ENCODE peak calls at places on chromosomes 6 and 20, in eight cellular contexts. One of them, this sample, is unnamed.

GRCh38 chr6:138377844-138378243 is at the start of gene SMIM28:
- DNase-seq in HTR-8/SVneo: no peak
- DNase-seq in brain microvascular endothelial cell: no peak
- DNase-seq in NCI-H1436: no peak
- DNase-seq in neuronal stem cell: no peak
- DNase-seq in mammary epithelial cell: no peak
- DNase-seq in amygdala: no peak
- DNase-seq in memory B cell: no peak
- DNase-seq in this sample: no peak

GRCh38 chr6:1595271-1596087 is 14.2 kb upstream of the FOXC1 start:
- DNase-seq in neuronal stem cell: no peak
- DNase-seq in HTR-8/SVneo: no peak
- DNase-seq in amygdala: no peak
- DNase-seq in NCI-H1436: no peak
- DNase-seq in brain microvascular endothelial cell: no peak
- DNase-seq in memory B cell: no peak
- DNase-seq in mammary epithelial cell: no peak
- DNase-seq in this sample: no peak

GRCh38 chr20:47934761-47935160 is 149.5 kb upstream of the SULF2 start:
- DNase-seq in NCI-H1436: no peak
- DNase-seq in neuronal stem cell: no peak
- DNase-seq in amygdala: no peak
- DNase-seq in brain microvascular endothelial cell: no peak
- DNase-seq in mammary epithelial cell: peak
- DNase-seq in HTR-8/SVneo: no peak
- DNase-seq in memory B cell: no peak
- DNase-seq in this sample: no peak

GRCh38 chr6:70547313-70547712 is 19.4 kb upstream of the SDHAF4 start:
- DNase-seq in amygdala: no peak
- DNase-seq in brain microvascular endothelial cell: no peak
- DNase-seq in mammary epithelial cell: no peak
- DNase-seq in memory B cell: no peak
- DNase-seq in HTR-8/SVneo: no peak
- DNase-seq in NCI-H1436: no peak
- DNase-seq in neuronal stem cell: no peak
- DNase-seq in this sample: no peak

GRCh38 chr6:166786704-166787293 is 159.7 kb upstream of the RPS6KA2 start:
- DNase-seq in NCI-H1436: peak
- DNase-seq in amygdala: no peak
- DNase-seq in memory B cell: peak
- DNase-seq in HTR-8/SVneo: peak
- DNase-seq in brain microvascular endothelial cell: peak
- DNase-seq in mammary epithelial cell: peak
- DNase-seq in neuronal stem cell: peak
- DNase-seq in this sample: no peak

GRCh38 chr6:141261672-141262060 is 871.1 kb upstream of the GJE1 start:
- DNase-seq in amygdala: no peak
- DNase-seq in brain microvascular endothelial cell: no peak
- DNase-seq in memory B cell: no peak
- DNase-seq in neuronal stem cell: no peak
- DNase-seq in mammary epithelial cell: no peak
- DNase-seq in HTR-8/SVneo: no peak
- DNase-seq in NCI-H1436: no peak
- DNase-seq in this sample: no peak

GRCh38 chr6:111843347-111844147 is 29.7 kb downstream of the FYN start:
- DNase-seq in neuronal stem cell: no peak
- DNase-seq in HTR-8/SVneo: no peak
- DNase-seq in amygdala: no peak
- DNase-seq in NCI-H1436: no peak
- DNase-seq in memory B cell: no peak
- DNase-seq in mammary epithelial cell: no peak
- DNase-seq in brain microvascular endothelial cell: peak
- DNase-seq in this sample: no peak

GRCh38 chr6:140731741-140732140 is 1357.3 kb upstream of the CITED2 start:
- DNase-seq in neuronal stem cell: no peak
- DNase-seq in amygdala: no peak
- DNase-seq in memory B cell: no peak
- DNase-seq in brain microvascular endothelial cell: no peak
- DNase-seq in NCI-H1436: no peak
- DNase-seq in HTR-8/SVneo: no peak
- DNase-seq in mammary epithelial cell: no peak
- DNase-seq in this sample: no peak

GRCh38 chr6:15620616-15621015 is 42.2 kb downstream of the DTNBP1 start:
- DNase-seq in mammary epithelial cell: no peak
- DNase-seq in amygdala: no peak
- DNase-seq in NCI-H1436: no peak
- DNase-seq in neuronal stem cell: no peak
- DNase-seq in HTR-8/SVneo: no peak
- DNase-seq in brain microvascular endothelial cell: no peak
- DNase-seq in memory B cell: no peak
- DNase-seq in this sample: no peak

GRCh38 chr6:51902261-51902764 is 185.1 kb downstream of the PKHD1 start:
- DNase-seq in amygdala: no peak
- DNase-seq in neuronal stem cell: no peak
- DNase-seq in memory B cell: no peak
- DNase-seq in brain microvascular endothelial cell: no peak
- DNase-seq in mammary epithelial cell: no peak
- DNase-seq in HTR-8/SVneo: no peak
- DNase-seq in NCI-H1436: no peak
- DNase-seq in this sample: no peak

GRCh38 chr6:91904586-91904985 is 1317.7 kb upstream of the MAP3K7 start:
- DNase-seq in neuronal stem cell: no peak
- DNase-seq in NCI-H1436: no peak
- DNase-seq in brain microvascular endothelial cell: no peak
- DNase-seq in memory B cell: no peak
- DNase-seq in HTR-8/SVneo: no peak
- DNase-seq in mammary epithelial cell: no peak
- DNase-seq in amygdala: no peak
- DNase-seq in this sample: no peak

GRCh38 chr6:138302554-138302953 is 75.2 kb upstream of the SMIM28 start:
- DNase-seq in amygdala: no peak
- DNase-seq in HTR-8/SVneo: no peak
- DNase-seq in neuronal stem cell: no peak
- DNase-seq in brain microvascular endothelial cell: no peak
- DNase-seq in NCI-H1436: no peak
- DNase-seq in mammary epithelial cell: no peak
- DNase-seq in memory B cell: no peak
- DNase-seq in this sample: no peak

GRCh38 chr6:52533491-52533890 is 43.4 kb downstream of the TRAM2 start:
- DNase-seq in brain microvascular endothelial cell: no peak
- DNase-seq in amygdala: no peak
- DNase-seq in memory B cell: no peak
- DNase-seq in NCI-H1436: no peak
- DNase-seq in neuronal stem cell: no peak
- DNase-seq in mammary epithelial cell: no peak
- DNase-seq in HTR-8/SVneo: no peak
- DNase-seq in this sample: no peak

GRCh38 chr20:38126146-38126912 is 38.7 kb downstream of the TGM2 start:
- DNase-seq in mammary epithelial cell: no peak
- DNase-seq in HTR-8/SVneo: no peak
- DNase-seq in brain microvascular endothelial cell: no peak
- DNase-seq in NCI-H1436: no peak
- DNase-seq in amygdala: no peak
- DNase-seq in memory B cell: no peak
- DNase-seq in neuronal stem cell: no peak
- DNase-seq in this sample: no peak

GRCh38 chr6:31875852-31876251 is 2.9 kb downstream of the SLC44A4 start:
- DNase-seq in amygdala: no peak
- DNase-seq in NCI-H1436: no peak
- DNase-seq in memory B cell: no peak
- DNase-seq in mammary epithelial cell: no peak
- DNase-seq in neuronal stem cell: no peak
- DNase-seq in HTR-8/SVneo: no peak
- DNase-seq in brain microvascular endothelial cell: no peak
- DNase-seq in this sample: no peak

GRCh38 chr6:146913842-146914562 is 290.2 kb upstream of the STXBP5 start:
- DNase-seq in amygdala: peak
- DNase-seq in NCI-H1436: no peak
- DNase-seq in memory B cell: no peak
- DNase-seq in brain microvascular endothelial cell: peak
- DNase-seq in mammary epithelial cell: peak
- DNase-seq in HTR-8/SVneo: peak
- DNase-seq in neuronal stem cell: peak
- DNase-seq in this sample: no peak

GRCh38 chr20:62732766-62733165 is 24.1 kb downstream of the NTSR1 start:
- DNase-seq in neuronal stem cell: no peak
- DNase-seq in brain microvascular endothelial cell: no peak
- DNase-seq in NCI-H1436: no peak
- DNase-seq in memory B cell: no peak
- DNase-seq in HTR-8/SVneo: no peak
- DNase-seq in mammary epithelial cell: no peak
- DNase-seq in amygdala: no peak
- DNase-seq in this sample: no peak

GRCh38 chr6:33627876-33628275 is 6.8 kb downstream of the ITPR3 start:
- DNase-seq in brain microvascular endothelial cell: no peak
- DNase-seq in amygdala: no peak
- DNase-seq in NCI-H1436: no peak
- DNase-seq in mammary epithelial cell: no peak
- DNase-seq in neuronal stem cell: no peak
- DNase-seq in memory B cell: no peak
- DNase-seq in HTR-8/SVneo: no peak
- DNase-seq in this sample: no peak

GRCh38 chr20:7728373-7728772 is 211.9 kb downstream of the HAO1 start:
- DNase-seq in amygdala: no peak
- DNase-seq in brain microvascular endothelial cell: no peak
- DNase-seq in NCI-H1436: no peak
- DNase-seq in memory B cell: no peak
- DNase-seq in mammary epithelial cell: peak
- DNase-seq in neuronal stem cell: no peak
- DNase-seq in HTR-8/SVneo: no peak
- DNase-seq in this sample: no peak

GRCh38 chr6:55636406-55637102 is 57.6 kb upstream of the HMGCLL1 start:
- DNase-seq in NCI-H1436: no peak
- DNase-seq in memory B cell: no peak
- DNase-seq in HTR-8/SVneo: peak
- DNase-seq in brain microvascular endothelial cell: peak
- DNase-seq in mammary epithelial cell: peak
- DNase-seq in neuronal stem cell: no peak
- DNase-seq in amygdala: no peak
- DNase-seq in this sample: no peak

GRCh38 chr6:125753218-125753936 is 3.9 kb downstream of the HEY2 start:
- DNase-seq in HTR-8/SVneo: no peak
- DNase-seq in amygdala: no peak
- DNase-seq in NCI-H1436: no peak
- DNase-seq in brain microvascular endothelial cell: no peak
- DNase-seq in memory B cell: peak
- DNase-seq in neuronal stem cell: no peak
- DNase-seq in mammary epithelial cell: no peak
- DNase-seq in this sample: no peak

GRCh38 chr6:168577496-168577895 is 136.5 kb downstream of the SMOC2 start:
- DNase-seq in amygdala: no peak
- DNase-seq in neuronal stem cell: no peak
- DNase-seq in HTR-8/SVneo: no peak
- DNase-seq in mammary epithelial cell: no peak
- DNase-seq in memory B cell: no peak
- DNase-seq in brain microvascular endothelial cell: no peak
- DNase-seq in NCI-H1436: no peak
- DNase-seq in this sample: no peak

GRCh38 chr6:115706324-115706723 is 354.4 kb downstream of the FRK start:
- DNase-seq in neuronal stem cell: no peak
- DNase-seq in NCI-H1436: no peak
- DNase-seq in amygdala: no peak
- DNase-seq in memory B cell: no peak
- DNase-seq in HTR-8/SVneo: no peak
- DNase-seq in mammary epithelial cell: no peak
- DNase-seq in brain microvascular endothelial cell: no peak
- DNase-seq in this sample: no peak

GRCh38 chr20:58829531-58829941 is 21.2 kb downstream of the GNAS-AS1 start:
- DNase-seq in NCI-H1436: no peak
- DNase-seq in amygdala: no peak
- DNase-seq in HTR-8/SVneo: no peak
- DNase-seq in memory B cell: no peak
- DNase-seq in neuronal stem cell: no peak
- DNase-seq in mammary epithelial cell: no peak
- DNase-seq in brain microvascular endothelial cell: no peak
- DNase-seq in this sample: no peak

GRCh38 chr20:32820000-32820697 is 395 bp downstream of the MAPRE1 start:
- DNase-seq in amygdala: no peak
- DNase-seq in mammary epithelial cell: no peak
- DNase-seq in HTR-8/SVneo: peak
- DNase-seq in memory B cell: peak
- DNase-seq in neuronal stem cell: peak
- DNase-seq in brain microvascular endothelial cell: no peak
- DNase-seq in NCI-H1436: peak
- DNase-seq in this sample: peak

GRCh38 chr6:36320475-36320874 is 16.2 kb downstream of the BNIP5 start:
- DNase-seq in HTR-8/SVneo: peak
- DNase-seq in neuronal stem cell: no peak
- DNase-seq in brain microvascular endothelial cell: no peak
- DNase-seq in NCI-H1436: no peak
- DNase-seq in amygdala: no peak
- DNase-seq in memory B cell: no peak
- DNase-seq in mammary epithelial cell: no peak
- DNase-seq in this sample: no peak

GRCh38 chr6:94736231-94736630 is 841.1 kb upstream of the MANEA start:
- DNase-seq in amygdala: no peak
- DNase-seq in neuronal stem cell: no peak
- DNase-seq in mammary epithelial cell: no peak
- DNase-seq in memory B cell: no peak
- DNase-seq in HTR-8/SVneo: no peak
- DNase-seq in brain microvascular endothelial cell: no peak
- DNase-seq in NCI-H1436: no peak
- DNase-seq in this sample: no peak

GRCh38 chr20:62647521-62648317 is 5.4 kb downstream of the SLCO4A1 start:
- DNase-seq in neuronal stem cell: no peak
- DNase-seq in memory B cell: no peak
- DNase-seq in HTR-8/SVneo: no peak
- DNase-seq in NCI-H1436: no peak
- DNase-seq in amygdala: no peak
- DNase-seq in mammary epithelial cell: no peak
- DNase-seq in brain microvascular endothelial cell: no peak
- DNase-seq in this sample: no peak